ENCODE peak calls at places on chromosomes 12 and 14, in five cellular contexts. H, S, M, E and Q are unnamed samples. For H3K9me3, the result is how much of the 10 kb centered on the place peaks cover.

GRCh38 chr14:69335421-69335820 is 62.7 kb downstream of the ERH start:
- DNase-seq in M (no peak), H (no peak), S (no peak), E (no peak), Q (no peak)

GRCh38 chr12:58575281-58575680 is 345.0 kb downstream of the LRIG3 start:
- DNase-seq in H (no peak), E (no peak), M (no peak), S (no peak), Q (no peak)

GRCh38 chr14:59582161-59582560 is 5.5 kb upstream of the CCDC175 start:
- DNase-seq in E (no peak), H (no peak), M (no peak), S (no peak), Q (no peak)

GRCh38 chr12:52903285-52903854 is 1.5 kb downstream of the KRT8 start:
- DNase-seq in S (peak), E (peak), M (peak), H (peak), Q (peak)

GRCh38 chr12:100857418-100857817 is 62.8 kb downstream of the ANO4 start:
- DNase-seq in S (no peak), M (no peak), H (no peak), E (no peak), Q (no peak)

GRCh38 chr12:80860206-80860605 is 77.5 kb downstream of the LIN7A start:
- DNase-seq in S (no peak), E (no peak), M (no peak), H (no peak), Q (no peak)

GRCh38 chr12:53791735-53792326 is 40.1 kb upstream of the CISTR start:
- DNase-seq in E (no peak), H (peak), M (peak), S (peak), Q (no peak)

GRCh38 chr12:75759842-75760260 is 248.4 kb upstream of the KRR1 start:
- DNase-seq in H (no peak), M (no peak), E (no peak), S (no peak), Q (no peak)

GRCh38 chr14:31937730-31938346 is 139.3 kb upstream of the ARHGAP5 start:
- DNase-seq in H (peak), M (peak), E (no peak), S (peak), Q (peak)

GRCh38 chr14:68888025-68888850 is 90.9 kb downstream of the ACTN1 start:
- DNase-seq in H (no peak), E (no peak), M (peak), S (peak), Q (peak)

GRCh38 chr12:96352161-96352835 is 47.9 kb downstream of the CDK17 start:
- DNase-seq in E (no peak), M (no peak), S (no peak), H (no peak), Q (no peak)

GRCh38 chr12:11877869-11878780 is 192.6 kb upstream of the BCL2L14 start:
- DNase-seq in M (peak), E (peak), S (no peak), H (peak), Q (peak)

GRCh38 chr12:124484067-124484466 is 83.3 kb downstream of the NCOR2 start:
- DNase-seq in E (no peak), M (no peak), S (peak), H (no peak), Q (no peak)

GRCh38 chr14:20612403-20612802 is 21.2 kb upstream of the RNASE12 start:
- DNase-seq in H (no peak), M (no peak), S (no peak), E (no peak), Q (no peak)

GRCh38 chr14:106694638-106695393 is 1168.4 kb downstream of the TMEM121 start:
- DNase-seq in M (no peak), E (no peak), S (peak), H (no peak), Q (no peak)

GRCh38 chr14:60094306-60094897 is 2.7 kb downstream of the PCNX4 start:
- DNase-seq in H (no peak), S (no peak), E (no peak), M (no peak), Q (no peak)

GRCh38 chr14:101104485-101104884 is 201.0 kb upstream of the RTL1 start:
- DNase-seq in M (no peak), E (no peak), H (no peak), S (no peak), Q (no peak)

GRCh38 chr12:26068503-26068902 is 56.3 kb downstream of the BHLHE41 start:
- DNase-seq in S (no peak), H (no peak), M (no peak), E (no peak), Q (no peak)
- H3K9me3 ChIP-seq in S (under half), H (under half), M (under half), E (under half), Q (under half)

GRCh38 chr12:30396576-30396975 is 299.1 kb downstream of the IPO8 start:
- DNase-seq in S (no peak), E (no peak), M (no peak), H (no peak), Q (no peak)

GRCh38 chr12:30400349-30400748 is 295.3 kb downstream of the IPO8 start:
- DNase-seq in H (no peak), M (no peak), S (no peak), E (no peak), Q (no peak)

GRCh38 chr12:30391766-30392366 is 303.8 kb downstream of the IPO8 start:
- DNase-seq in M (no peak), H (no peak), S (no peak), E (no peak), Q (no peak)

GRCh38 chr12:30399859-30400258 is 295.8 kb downstream of the IPO8 start:
- DNase-seq in E (no peak), H (no peak), M (no peak), S (no peak), Q (no peak)

DNA sequence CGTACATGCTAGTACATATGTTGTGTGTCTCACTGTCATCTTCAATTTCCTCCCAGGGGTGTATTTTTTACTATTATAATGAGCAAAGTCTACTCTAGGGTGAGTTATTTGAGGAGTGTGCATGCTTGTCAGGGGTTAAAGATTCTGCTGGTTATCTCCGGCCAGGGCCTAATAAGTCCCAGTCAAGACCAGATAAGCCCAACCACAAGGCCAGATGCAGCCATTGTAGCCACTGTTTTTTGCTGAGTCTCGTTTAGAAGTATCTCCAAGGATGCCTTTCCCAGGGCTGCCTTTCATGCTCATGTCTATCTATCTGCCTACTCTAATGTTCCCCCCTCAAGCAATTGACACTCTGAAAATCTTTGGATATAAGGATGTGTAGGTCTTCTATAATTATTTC is 300.5 kb downstream of the IPO8 start:
- DNase-seq in H (no peak), M (no peak), S (no peak), E (no peak), Q (no peak)
- H3K9me3 ChIP-seq in H (under half), M (under half), S (under half), E (half or more), Q (under half)

GRCh38 chr12:133073836-133074235 is 6.9 kb upstream of the ZNF140 start:
- DNase-seq in E (no peak), M (no peak), S (no peak), H (no peak), Q (no peak)
- H3K9me3 ChIP-seq in E (half or more), M (under half), S (half or more), H (half or more), Q (half or more)

GRCh38 chr12:3405821-3406220 is 85.2 kb upstream of the PRMT8 start:
- DNase-seq in M (no peak), H (no peak), S (no peak), E (no peak), Q (no peak)

GRCh38 chr12:3409662-3410061 is 81.3 kb upstream of the PRMT8 start:
- DNase-seq in M (no peak), E (no peak), S (no peak), H (no peak), Q (no peak)

GRCh38 chr12:3407723-3408122 is 83.3 kb upstream of the PRMT8 start:
- DNase-seq in H (no peak), E (no peak), M (no peak), S (no peak), Q (no peak)
- H3K9me3 ChIP-seq in H (under half), E (half or more), M (under half), S (under half), Q (under half)

DNA sequence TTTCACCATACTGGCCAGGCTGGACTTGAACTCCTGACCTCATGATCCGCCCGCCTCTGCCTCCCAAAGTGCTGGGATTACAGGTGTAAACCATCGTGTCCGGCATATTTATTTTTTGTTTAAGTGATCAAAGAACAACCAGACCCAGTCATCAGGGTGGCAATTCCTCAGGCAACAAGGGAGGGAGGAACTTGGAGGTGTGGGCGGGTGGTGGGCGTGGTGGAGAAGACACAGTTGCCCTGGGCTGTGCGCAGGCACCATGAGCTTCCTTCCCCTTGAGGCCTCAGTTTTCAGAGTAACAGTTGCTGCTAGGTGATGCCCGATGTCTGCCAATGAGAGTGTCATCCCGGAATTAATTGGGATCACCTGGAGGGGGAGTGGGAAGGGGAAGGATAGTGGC is 191.7 kb downstream of the ALG10 start:
- DNase-seq in E (no peak), M (no peak), S (no peak), H (no peak), Q (no peak)
- H3K9me3 ChIP-seq in E (under half), M (under half), S (under half), H (under half), Q (under half)

GRCh38 chr12:42946776-42947435 is 357.4 kb upstream of the PRICKLE1 start:
- DNase-seq in E (no peak), H (no peak), S (no peak), M (no peak), Q (no peak)
- H3K9me3 ChIP-seq in E (under half), H (under half), S (under half), M (under half), Q (under half)

GRCh38 chr12:122137229-122137628 is 36.8 kb downstream of the IL31 start:
- DNase-seq in E (no peak), S (no peak), M (no peak), H (no peak), Q (no peak)

GRCh38 chr12:122138181-122138580 is 35.8 kb downstream of the IL31 start:
- DNase-seq in M (no peak), E (no peak), S (no peak), H (no peak), Q (no peak)

GRCh38 chr12:122138616-122139015 is 35.4 kb downstream of the IL31 start:
- DNase-seq in M (no peak), E (no peak), S (no peak), H (no peak), Q (no peak)

GRCh38 chr12:122139266-122139665 is 34.8 kb downstream of the IL31 start:
- DNase-seq in M (no peak), S (no peak), H (no peak), E (no peak), Q (no peak)

DNA sequence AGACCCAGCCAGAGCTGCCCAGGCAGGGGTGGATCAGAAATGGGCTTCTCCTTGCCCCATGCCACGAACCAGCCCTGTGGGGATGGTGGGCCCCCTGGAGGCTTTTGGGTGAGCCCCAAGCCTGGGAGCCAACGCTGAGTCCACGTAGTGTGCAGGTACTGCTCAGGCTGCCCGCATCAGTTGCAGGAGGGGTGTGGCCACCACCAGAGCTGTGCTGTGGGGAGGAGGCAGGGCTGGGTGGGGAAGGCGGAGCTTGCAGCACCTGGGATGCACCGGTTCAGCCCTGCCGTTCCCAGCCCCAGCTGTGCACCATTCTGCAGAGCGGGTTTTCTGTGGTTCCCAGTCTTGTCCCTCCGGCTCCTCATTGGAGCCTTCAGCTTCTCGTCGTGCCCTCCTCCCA is 36.3 kb downstream of the IL31 start:
- DNase-seq in S (no peak), M (no peak), E (no peak), H (no peak), Q (no peak)
- H3K9me3 ChIP-seq in S (under half), M (under half), E (under half), H (under half), Q (under half)

DNA sequence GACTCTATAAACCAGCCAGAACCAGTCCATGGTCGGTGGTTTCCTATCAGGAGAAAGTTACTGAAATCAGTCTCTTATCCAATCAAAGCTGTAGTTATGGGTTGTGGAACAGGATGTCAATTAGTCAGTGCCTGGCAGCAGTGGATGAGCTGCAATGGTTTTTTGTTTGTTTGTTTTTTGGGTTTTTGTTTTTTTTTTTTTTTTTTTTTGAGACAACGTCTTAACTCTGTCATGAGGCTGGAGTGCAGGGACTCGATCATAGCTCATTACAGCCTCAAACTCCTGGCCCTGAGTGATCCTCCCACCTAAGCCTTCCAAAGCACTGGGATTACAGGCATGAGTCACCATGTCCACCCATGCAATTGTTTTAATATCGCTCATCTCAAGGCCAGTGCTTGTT is 113.3 kb upstream of the CAND1 start:
- DNase-seq in M (peak), S (no peak), E (no peak), H (no peak), Q (no peak)
- H3K9me3 ChIP-seq in M (under half), S (under half), E (under half), H (under half), Q (under half)